ENCODE peak calls at places on chromosomes 6 and 20, in seven cellular contexts. One of them, this sample, is unnamed.

GRCh38 chr6:56999049-56999448 is 44.1 kb downstream of the BEND6 start:
- DNase-seq in SJSA1: no peak
- DNase-seq in keratinocyte: peak; percentile 72
- DNase-seq in heart right ventricle: no peak
- DNase-seq in tibial artery: no peak
- DNase-seq in dorsolateral prefrontal cortex: no peak
- DNase-seq in RWPE1: no peak
- DNase-seq in this sample: peak; percentile 61

GRCh38 chr6:45209762-45210161 is 118.4 kb upstream of the RUNX2 start:
- DNase-seq in SJSA1: no peak
- DNase-seq in keratinocyte: no peak
- DNase-seq in heart right ventricle: no peak
- DNase-seq in tibial artery: no peak
- DNase-seq in dorsolateral prefrontal cortex: no peak
- DNase-seq in RWPE1: no peak
- DNase-seq in this sample: peak; percentile 34

GRCh38 chr6:138837246-138837645 is 41.4 kb downstream of the ECT2L start:
- DNase-seq in SJSA1: no peak
- DNase-seq in keratinocyte: no peak
- DNase-seq in heart right ventricle: no peak
- DNase-seq in tibial artery: no peak
- DNase-seq in dorsolateral prefrontal cortex: no peak
- DNase-seq in RWPE1: no peak
- DNase-seq in this sample: no peak

GRCh38 chr6:35499372-35499771 is 2.5 kb upstream of the TEAD3 start:
- DNase-seq in SJSA1: no peak
- DNase-seq in keratinocyte: no peak
- DNase-seq in heart right ventricle: no peak
- DNase-seq in tibial artery: no peak
- DNase-seq in dorsolateral prefrontal cortex: no peak
- DNase-seq in RWPE1: no peak
- DNase-seq in this sample: no peak

GRCh38 chr6:40550096-40550731 is 37.0 kb downstream of the LRFN2 start:
- DNase-seq in SJSA1: peak; percentile 21
- DNase-seq in keratinocyte: no peak
- DNase-seq in heart right ventricle: no peak
- DNase-seq in tibial artery: no peak
- DNase-seq in dorsolateral prefrontal cortex: no peak
- DNase-seq in RWPE1: no peak
- DNase-seq in this sample: peak; percentile 2

GRCh38 chr6:119395192-119395591 is 45.6 kb upstream of the MAN1A1 start:
- DNase-seq in SJSA1: no peak
- DNase-seq in keratinocyte: no peak
- DNase-seq in heart right ventricle: no peak
- DNase-seq in tibial artery: no peak
- DNase-seq in dorsolateral prefrontal cortex: no peak
- DNase-seq in RWPE1: no peak
- DNase-seq in this sample: no peak

GRCh38 chr6:138987643-138988468 is at the start of gene REPS1:
- DNase-seq in SJSA1: peak; percentile 94
- DNase-seq in keratinocyte: no peak
- DNase-seq in heart right ventricle: peak; percentile 93
- DNase-seq in tibial artery: peak; percentile 93
- DNase-seq in dorsolateral prefrontal cortex: peak; percentile 87
- DNase-seq in RWPE1: peak; percentile 90
- DNase-seq in this sample: peak; percentile 34

GRCh38 chr6:77657365-77657764 is 4.5 kb downstream of the MEI4 start:
- DNase-seq in SJSA1: no peak
- DNase-seq in keratinocyte: no peak
- DNase-seq in heart right ventricle: no peak
- DNase-seq in tibial artery: no peak
- DNase-seq in dorsolateral prefrontal cortex: no peak
- DNase-seq in RWPE1: no peak
- DNase-seq in this sample: no peak

GRCh38 chr20:47210470-47210869 is 146.0 kb downstream of the ZMYND8 start:
- DNase-seq in SJSA1: no peak
- DNase-seq in keratinocyte: no peak
- DNase-seq in heart right ventricle: no peak
- DNase-seq in tibial artery: no peak
- DNase-seq in dorsolateral prefrontal cortex: no peak
- DNase-seq in RWPE1: no peak
- DNase-seq in this sample: no peak

GRCh38 chr6:20582586-20583446 is 48.6 kb downstream of the CDKAL1 start:
- DNase-seq in SJSA1: no peak
- DNase-seq in keratinocyte: no peak
- DNase-seq in heart right ventricle: no peak
- DNase-seq in tibial artery: no peak
- DNase-seq in dorsolateral prefrontal cortex: no peak
- DNase-seq in RWPE1: no peak
- DNase-seq in this sample: no peak

GRCh38 chr6:30007132-30007764 is 53.8 kb upstream of the POLR1H start:
- DNase-seq in SJSA1: no peak
- DNase-seq in keratinocyte: no peak
- DNase-seq in heart right ventricle: peak; percentile 27
- DNase-seq in tibial artery: no peak
- DNase-seq in dorsolateral prefrontal cortex: no peak
- DNase-seq in RWPE1: no peak
- DNase-seq in this sample: no peak

GRCh38 chr20:38073307-38074010 is 39.9 kb downstream of the RPRD1B start:
- DNase-seq in SJSA1: peak; percentile 81
- DNase-seq in keratinocyte: no peak
- DNase-seq in heart right ventricle: peak; percentile 30
- DNase-seq in tibial artery: peak; percentile 78
- DNase-seq in dorsolateral prefrontal cortex: no peak
- DNase-seq in RWPE1: peak; percentile 80
- DNase-seq in this sample: no peak
- H3K27ac ChIP-seq in SJSA1: no peak overlapping the region
- H3K27ac ChIP-seq in keratinocyte: no peak overlapping the region
- H3K27ac ChIP-seq in heart right ventricle: peak overlapping the region; percentile 81
- H3K27ac ChIP-seq in tibial artery: peak overlapping the region; percentile 82
- H3K27ac ChIP-seq in dorsolateral prefrontal cortex: peak overlapping the region; percentile 45
- H3K27ac ChIP-seq in RWPE1: no peak overlapping the region
- H3K27ac ChIP-seq in this sample: no peak overlapping the region

DNA sequence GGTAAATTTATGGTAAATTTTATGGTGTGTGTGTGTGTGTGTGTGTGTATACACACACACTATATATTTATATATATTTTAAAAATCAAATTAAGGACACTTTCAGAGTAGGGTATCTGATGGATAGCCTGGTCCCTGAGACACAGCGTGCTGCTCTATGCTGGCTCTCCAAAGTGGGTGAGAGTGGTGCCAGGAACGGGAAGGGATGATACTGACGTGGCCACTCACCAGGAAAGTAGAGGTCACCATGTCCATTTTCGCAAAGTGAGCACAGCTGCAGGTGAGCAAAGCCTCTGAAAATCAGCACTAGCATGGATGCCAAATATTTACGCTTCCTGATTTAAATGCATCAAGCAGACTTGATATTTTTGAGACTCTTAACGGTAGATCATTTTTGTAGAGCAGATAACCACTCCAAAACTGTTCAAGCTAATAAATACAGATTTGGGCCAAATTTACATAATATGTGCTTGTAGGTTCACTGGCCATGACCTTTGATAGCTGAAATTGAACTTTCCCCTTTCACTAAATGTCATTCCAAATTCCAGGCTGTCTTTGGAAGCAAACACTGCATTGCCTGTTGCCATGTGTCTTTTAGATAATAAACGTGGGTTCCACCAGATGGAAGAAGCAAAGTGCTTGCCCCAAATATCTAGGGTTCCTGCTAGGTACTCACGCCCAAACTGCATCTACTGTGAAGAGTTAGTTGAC is 116.6 kb downstream of the ATXN1 start:
- DNase-seq in SJSA1: no peak
- DNase-seq in keratinocyte: no peak
- DNase-seq in heart right ventricle: no peak
- DNase-seq in tibial artery: no peak
- DNase-seq in dorsolateral prefrontal cortex: no peak
- DNase-seq in RWPE1: no peak
- DNase-seq in this sample: no peak
- H3K27ac ChIP-seq in SJSA1: no peak overlapping the region
- H3K27ac ChIP-seq in keratinocyte: no peak overlapping the region
- H3K27ac ChIP-seq in heart right ventricle: no peak overlapping the region
- H3K27ac ChIP-seq in tibial artery: no peak overlapping the region
- H3K27ac ChIP-seq in dorsolateral prefrontal cortex: no peak overlapping the region
- H3K27ac ChIP-seq in RWPE1: no peak overlapping the region
- H3K27ac ChIP-seq in this sample: no peak overlapping the region

GRCh38 chr6:111118816-111119215 is 31.5 kb downstream of the SLC16A10 start:
- DNase-seq in SJSA1: no peak
- DNase-seq in keratinocyte: no peak
- DNase-seq in heart right ventricle: no peak
- DNase-seq in tibial artery: no peak
- DNase-seq in dorsolateral prefrontal cortex: no peak
- DNase-seq in RWPE1: no peak
- DNase-seq in this sample: no peak

GRCh38 chr6:111119550-111120329 is 32.4 kb downstream of the SLC16A10 start:
- DNase-seq in SJSA1: no peak
- DNase-seq in keratinocyte: no peak
- DNase-seq in heart right ventricle: no peak
- DNase-seq in tibial artery: no peak
- DNase-seq in dorsolateral prefrontal cortex: no peak
- DNase-seq in RWPE1: no peak
- DNase-seq in this sample: no peak

GRCh38 chr6:111113731-111114438 is 26.6 kb downstream of the SLC16A10 start:
- DNase-seq in SJSA1: no peak
- DNase-seq in keratinocyte: no peak
- DNase-seq in heart right ventricle: peak; percentile 16
- DNase-seq in tibial artery: peak; percentile 37
- DNase-seq in dorsolateral prefrontal cortex: no peak
- DNase-seq in RWPE1: no peak
- DNase-seq in this sample: no peak

GRCh38 chr6:111114484-111114883 is 27.2 kb downstream of the SLC16A10 start:
- DNase-seq in SJSA1: no peak
- DNase-seq in keratinocyte: no peak
- DNase-seq in heart right ventricle: no peak
- DNase-seq in tibial artery: no peak
- DNase-seq in dorsolateral prefrontal cortex: no peak
- DNase-seq in RWPE1: no peak
- DNase-seq in this sample: no peak
- H3K27ac ChIP-seq in SJSA1: no peak overlapping the region
- H3K27ac ChIP-seq in keratinocyte: no peak overlapping the region
- H3K27ac ChIP-seq in heart right ventricle: no peak overlapping the region
- H3K27ac ChIP-seq in tibial artery: no peak overlapping the region
- H3K27ac ChIP-seq in dorsolateral prefrontal cortex: no peak overlapping the region
- H3K27ac ChIP-seq in RWPE1: no peak overlapping the region
- H3K27ac ChIP-seq in this sample: no peak overlapping the region

GRCh38 chr6:9516207-9516606 is 898.7 kb downstream of the TFAP2A start:
- DNase-seq in SJSA1: peak; percentile 48
- DNase-seq in keratinocyte: no peak
- DNase-seq in heart right ventricle: no peak
- DNase-seq in tibial artery: no peak
- DNase-seq in dorsolateral prefrontal cortex: no peak
- DNase-seq in RWPE1: peak; percentile 76
- DNase-seq in this sample: no peak
- H3K27ac ChIP-seq in SJSA1: no peak overlapping the region
- H3K27ac ChIP-seq in keratinocyte: peak overlapping the region; percentile 71
- H3K27ac ChIP-seq in heart right ventricle: no peak overlapping the region
- H3K27ac ChIP-seq in tibial artery: no peak overlapping the region
- H3K27ac ChIP-seq in dorsolateral prefrontal cortex: no peak overlapping the region
- H3K27ac ChIP-seq in RWPE1: peak overlapping the region; percentile 77
- H3K27ac ChIP-seq in this sample: peak overlapping the region; percentile 42